ENCODE peak calls at places on chromosome 9, in eight cellular contexts. U is thoracic aorta, Y is AG04450, I is NB4, S is endothelial cell, D is astrocyte of the spinal cord, L is osteocyte, C is AG09309. M is an unnamed sample.

GRCh38 chr9:83701769-83702168 is 6.0 kb downstream of the UBQLN1 start:
- DNase-seq in U (no peak), Y (no peak), I (no peak), S (no peak), D (peak; percentile 75), L (no peak), C (peak; percentile 59), M (no peak)

GRCh38 chr9:89880721-89881120 is 275.9 kb downstream of the GADD45G start:
- DNase-seq in U (no peak), Y (no peak), I (no peak), S (no peak), D (no peak), L (peak; percentile 54), C (no peak), M (no peak)

GRCh38 chr9:6305954-6306563 is 22.1 kb upstream of the TPD52L3 start:
- DNase-seq in U (no peak), Y (peak; percentile 13), I (peak; percentile 65), S (no peak), D (peak; percentile 44), L (no peak), C (peak; percentile 0), M (no peak)

GRCh38 chr9:92607773-92608172 is 62.2 kb downstream of the IPPK start:
- DNase-seq in U (no peak), Y (peak; percentile 74), I (no peak), S (no peak), D (peak; percentile 84), L (no peak), C (peak; percentile 46), M (no peak)

GRCh38 chr9:17878810-17879370 is 300.0 kb downstream of the SH3GL2 start:
- DNase-seq in U (no peak), Y (no peak), I (no peak), S (no peak), D (no peak), L (no peak), C (no peak), M (no peak)

GRCh38 chr9:10265102-10265708 is 347.6 kb downstream of the PTPRD start:
- DNase-seq in U (no peak), Y (peak; percentile 47), I (no peak), S (no peak), D (peak; percentile 95), L (no peak), C (no peak), M (no peak)

GRCh38 chr9:135796784-135797462 is 94.9 kb downstream of the KCNT1 start:
- DNase-seq in U (no peak), Y (no peak), I (no peak), S (no peak), D (no peak), L (no peak), C (no peak), M (no peak)

GRCh38 chr9:35335164-35335563 is 154.7 kb upstream of the RUSC2 start:
- DNase-seq in U (no peak), Y (no peak), I (no peak), S (no peak), D (peak; percentile 29), L (no peak), C (no peak), M (no peak)

GRCh38 chr9:90044710-90045151 is 439.9 kb downstream of the GADD45G start:
- DNase-seq in U (no peak), Y (no peak), I (peak; percentile 66), S (no peak), D (peak; percentile 25), L (no peak), C (no peak), M (no peak)

GRCh38 chr9:100277166-100277979 is 75.4 kb downstream of the TEX10 start:
- DNase-seq in U (no peak), Y (no peak), I (peak; percentile 54), S (no peak), D (peak; percentile 45), L (no peak), C (peak; percentile 11), M (no peak)

GRCh38 chr9:122354536-122355199 is 16.2 kb upstream of the PTGS1 start:
- DNase-seq in U (no peak), Y (no peak), I (no peak), S (no peak), D (no peak), L (no peak), C (no peak), M (no peak)

GRCh38 chr9:137534256-137535119 is 15.7 kb downstream of the PNPLA7 start:
- DNase-seq in U (no peak), Y (no peak), I (peak; percentile 87), S (no peak), D (peak; percentile 68), L (no peak), C (no peak), M (no peak)

GRCh38 chr9:34519321-34520020 is 3.3 kb downstream of the ENHO start:
- DNase-seq in U (no peak), Y (no peak), I (no peak), S (no peak), D (no peak), L (no peak), C (no peak), M (no peak)

GRCh38 chr9:112341741-112342140 is 8.3 kb upstream of the PTBP3 start:
- DNase-seq in U (no peak), Y (no peak), I (no peak), S (no peak), D (peak; percentile 29), L (no peak), C (no peak), M (no peak)

GRCh38 chr9:136694163-136694864 is 7.1 kb upstream of the AGPAT2 start:
- DNase-seq in U (no peak), Y (no peak), I (peak; percentile 63), S (peak; percentile 85), D (no peak), L (no peak), C (no peak), M (peak; percentile 52)

GRCh38 chr9:133597316-133597957 is 11.8 kb downstream of the FAM163B start:
- DNase-seq in U (no peak), Y (no peak), I (peak; percentile 36), S (no peak), D (no peak), L (no peak), C (no peak), M (no peak)

GRCh38 chr9:16901589-16901988 is 31.1 kb upstream of the BNC2 start:
- DNase-seq in U (no peak), Y (no peak), I (peak; percentile 48), S (no peak), D (no peak), L (no peak), C (peak; percentile 55), M (no peak)

GRCh38 chr9:127132921-127133647 is 10.6 kb upstream of the ANGPTL2 start:
- DNase-seq in U (no peak), Y (no peak), I (no peak), S (no peak), D (peak; percentile 58), L (peak; percentile 83), C (no peak), M (no peak)

GRCh38 chr9:137836831-137837241 is 40.7 kb upstream of the CACNA1B start:
- DNase-seq in U (no peak), Y (no peak), I (no peak), S (no peak), D (no peak), L (no peak), C (no peak), M (no peak)

GRCh38 chr9:85421641-85422040 is 320.1 kb downstream of the AGTPBP1 start:
- DNase-seq in U (no peak), Y (no peak), I (no peak), S (no peak), D (peak; percentile 73), L (no peak), C (no peak), M (no peak)

GRCh38 chr9:96009690-96010477 is 134.4 kb downstream of the ERCC6L2 start:
- DNase-seq in U (no peak), Y (no peak), I (peak; percentile 71), S (no peak), D (peak; percentile 29), L (no peak), C (no peak), M (no peak)

GRCh38 chr9:113875917-113876805 is at the start of gene ZNF618:
- DNase-seq in U (no peak), Y (no peak), I (peak; percentile 55), S (peak; percentile 55), D (peak; percentile 34), L (peak; percentile 85), C (no peak), M (no peak)

GRCh38 chr9:133117271-133118178 is 3.5 kb downstream of the RALGDS start:
- DNase-seq in U (no peak), Y (no peak), I (no peak), S (no peak), D (peak; percentile 55), L (no peak), C (no peak), M (no peak)

GRCh38 chr9:34630402-34631154 is 1.7 kb upstream of the ARID3C start:
- DNase-seq in U (no peak), Y (no peak), I (no peak), S (no peak), D (no peak), L (no peak), C (no peak), M (no peak)

GRCh38 chr9:1337169-1337568 is 287.0 kb downstream of the DMRT2 start:
- DNase-seq in U (no peak), Y (no peak), I (no peak), S (no peak), D (no peak), L (no peak), C (no peak), M (no peak)
- TF ChIP-seq CTCF in U (no peak), Y (no peak), I (no peak), S (no peak), D (no peak), L (no peak), C (no peak), M (no peak)

GRCh38 chr9:128921881-128922763 is 1.3 kb downstream of the PHYHD1 start:
- DNase-seq in U (no peak), Y (no peak), I (no peak), S (peak; percentile 70), D (peak; percentile 34), L (no peak), C (no peak), M (no peak)
- TF ChIP-seq CTCF in U (peak; percentile 12), Y (peak; percentile 7), I (no peak), S (no peak), D (peak; percentile 5), L (no peak), C (no peak), M (no peak)

DNA sequence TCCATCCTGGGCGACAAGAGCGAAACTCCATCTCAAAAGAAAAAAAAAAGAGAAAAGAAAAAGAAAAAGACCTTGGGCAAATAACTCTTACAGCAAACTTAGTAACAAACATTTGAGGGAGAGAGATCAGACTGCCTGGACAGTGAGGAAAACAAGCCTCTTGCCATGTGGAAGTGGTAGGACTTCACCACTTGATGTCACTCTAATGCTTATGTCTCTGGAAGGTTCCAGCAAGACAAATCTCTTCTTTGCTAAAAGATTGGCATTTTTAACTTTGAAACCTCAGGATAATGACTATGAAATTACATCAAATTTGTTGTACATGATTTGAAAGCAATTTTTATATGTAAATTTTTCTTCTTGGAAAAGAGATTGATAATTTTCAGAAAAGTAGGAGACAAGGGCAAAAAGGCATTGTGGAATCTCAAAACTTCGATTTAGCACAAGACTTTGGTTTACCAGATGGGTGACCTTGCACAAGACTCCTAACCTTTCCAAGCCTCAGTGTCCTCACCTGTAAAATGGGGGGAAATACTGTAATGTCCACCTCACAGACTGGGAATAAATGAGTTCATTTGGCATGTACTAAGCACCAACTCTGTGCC is 5.4 kb downstream of the ACTL7B start:
- DNase-seq in U (no peak), Y (no peak), I (peak; percentile 39), S (no peak), D (peak; percentile 24), L (no peak), C (no peak), M (no peak)
- TF ChIP-seq CTCF in U (no peak), Y (peak; percentile 35), I (peak; percentile 21), S (no peak), D (peak; percentile 44), L (peak; percentile 51), C (peak; percentile 38), M (no peak)

GRCh38 chr9:87834357-87834756 is 48.3 kb upstream of the SPATA31E1 start:
- DNase-seq in U (no peak), Y (no peak), I (peak; percentile 19), S (peak; percentile 35), D (no peak), L (no peak), C (no peak), M (no peak)
- TF ChIP-seq CTCF in U (no peak), Y (peak; percentile 18), I (no peak), S (no peak), D (no peak), L (no peak), C (no peak), M (no peak)

M was measured in omental fat pad.